ENCODE peak calls at places on chromosomes 7 and 10, in six cellular contexts. R is dorsolateral prefrontal cortex, V is psoas muscle, Q is heart right ventricle, F is AG04450, J is Panc1. B is an unnamed sample. For H3K27me3, the result is how much of the 10 kb centered on the place peaks cover.

GRCh38 chr10:130300608-130301025 is 164.4 kb downstream of the GLRX3 start:
- DNase-seq in R (no peak), V (no peak), Q (no peak), F (no peak), J (no peak), B (no peak)

GRCh38 chr7:93601363-93601762 is 26.8 kb upstream of the CALCR start:
- DNase-seq in R (no peak), V (no peak), Q (no peak), F (no peak), J (no peak), B (no peak)

GRCh38 chr7:120931243-120931642 is 19.3 kb upstream of the ING3 start:
- DNase-seq in R (no peak), V (no peak), Q (no peak), F (no peak), J (no peak), B (no peak)

GRCh38 chr10:86718556-86718955 is 37.9 kb upstream of the BMPR1A start:
- DNase-seq in R (no peak), V (no peak), Q (no peak), F (no peak), J (no peak), B (no peak)

GRCh38 chr10:111705026-111705425 is 478.5 kb downstream of the GPAM start:
- DNase-seq in R (no peak), V (no peak), Q (no peak), F (no peak), J (no peak), B (peak)

GRCh38 chr7:126436213-126436868 is 816.4 kb downstream of the GRM8 start:
- DNase-seq in R (no peak), V (no peak), Q (no peak), F (no peak), J (no peak), B (no peak)

GRCh38 chr7:24756545-24756988 is 697 bp downstream of the GSDME start:
- DNase-seq in R (no peak), V (peak), Q (no peak), F (no peak), J (no peak), B (no peak)

GRCh38 chr7:753190-753589 is 26.1 kb upstream of the PRKAR1B start:
- DNase-seq in R (no peak), V (no peak), Q (no peak), F (no peak), J (no peak), B (no peak)

GRCh38 chr10:113058175-113058961 is 108.3 kb downstream of the TCF7L2 start:
- DNase-seq in R (no peak), V (no peak), Q (no peak), F (peak), J (no peak), B (no peak)

GRCh38 chr10:112471878-112472487 is 25.0 kb downstream of the VTI1A start:
- DNase-seq in R (no peak), V (no peak), Q (no peak), F (peak), J (peak), B (no peak)

GRCh38 chr10:44922826-44923545 is 11.8 kb downstream of the TMEM72 start:
- DNase-seq in R (no peak), V (no peak), Q (no peak), F (no peak), J (no peak), B (no peak)

DNA sequence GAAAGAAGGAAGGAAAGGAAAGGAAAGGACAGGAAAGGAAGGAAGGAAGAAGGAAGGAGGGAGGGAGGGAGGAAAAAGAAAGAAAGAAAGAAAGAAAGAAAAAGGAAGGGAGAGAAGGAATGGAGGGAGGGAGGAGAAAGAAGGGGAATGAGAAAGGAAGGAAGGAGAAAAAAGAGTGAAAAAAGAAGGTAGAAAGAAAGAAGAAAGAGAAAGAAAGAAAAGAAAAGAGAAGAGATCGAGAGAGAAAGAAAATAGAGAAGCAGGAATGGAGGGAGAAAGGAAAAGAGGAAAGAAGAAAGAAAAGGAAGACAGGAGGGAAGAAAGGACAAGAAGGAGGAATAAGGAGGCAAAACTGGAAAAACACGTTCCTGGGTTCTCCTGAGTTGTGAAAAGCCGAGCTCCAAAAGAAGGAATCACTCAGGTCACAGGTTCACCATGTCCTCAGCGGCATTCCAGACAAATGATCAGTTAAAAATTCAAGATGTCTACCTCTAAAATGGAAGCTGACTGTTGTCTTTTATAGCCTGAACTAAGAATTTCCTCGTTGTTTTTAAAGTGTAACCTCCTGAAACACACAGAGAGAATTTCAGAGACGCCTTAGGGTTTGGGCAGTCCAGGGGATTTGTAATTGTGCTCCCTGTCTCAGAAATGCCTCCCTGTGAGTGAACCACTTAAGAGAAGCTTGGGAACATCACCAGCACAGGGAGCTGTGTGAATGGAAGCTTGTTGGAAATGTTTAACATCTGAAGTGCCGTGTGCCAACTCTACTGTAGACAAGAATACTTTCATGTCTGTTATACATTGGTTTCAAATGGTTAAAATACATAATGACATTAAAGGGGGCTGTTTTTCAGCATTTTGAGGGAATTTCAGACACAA is 80.7 kb downstream of the INHBA start:
- DNase-seq in R (no peak), V (no peak), Q (no peak), F (no peak), J (no peak), B (no peak)
- TF ChIP-seq CTCF in R (no peak), V (no peak), Q (no peak), F (no peak), J (no peak), B (no peak)

GRCh38 chr7:157490465-157490912 is 153.7 kb downstream of the DNAJB6 start:
- DNase-seq in R (no peak), V (no peak), Q (no peak), F (no peak), J (peak), B (no peak)
- H3K4me3 ChIP-seq in R (no peak), V (no peak), Q (no peak), F (no peak), J (no peak), B (no peak)

DNA sequence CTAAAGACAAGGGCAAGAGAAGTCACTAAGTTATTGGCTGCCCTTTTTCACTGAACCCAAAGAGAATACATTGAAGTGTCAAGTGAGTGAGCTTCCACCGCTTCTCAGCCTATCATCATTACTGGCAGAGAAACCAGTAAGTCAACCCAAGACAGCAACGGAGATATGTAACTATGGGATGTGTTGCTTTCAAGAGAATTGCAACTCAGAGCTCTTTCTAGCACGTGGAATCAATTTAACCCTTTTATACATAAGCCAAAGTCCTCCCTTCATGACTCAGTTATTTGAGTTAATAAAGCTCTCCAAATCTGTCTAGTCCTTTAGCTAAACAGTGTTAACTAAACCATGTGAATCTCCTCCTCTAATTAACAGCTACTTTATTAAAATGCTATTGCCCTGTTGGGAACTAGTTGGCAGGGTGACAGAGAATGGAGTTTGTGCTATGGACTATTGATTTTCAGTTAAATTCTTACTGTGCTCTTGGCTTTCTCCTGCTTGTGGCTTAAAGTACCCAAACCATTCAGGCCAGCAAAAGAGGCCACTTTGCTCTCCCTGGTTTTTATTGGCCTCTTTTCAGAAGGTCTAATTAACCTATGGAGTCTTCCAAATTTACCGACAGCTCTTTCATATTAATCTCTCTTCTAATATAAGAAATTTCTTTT is 287.7 kb downstream of the NRG3 start:
- DNase-seq in R (no peak), V (no peak), Q (no peak), F (no peak), J (no peak), B (no peak)
- H3K27me3 ChIP-seq in R (under half), V (under half), Q (under half), F (under half), J (under half), B (under half)

GRCh38 chr7:130996205-130996840 is 262.3 kb upstream of the KLF14 start:
- DNase-seq in R (no peak), V (no peak), Q (no peak), F (no peak), J (no peak), B (no peak)
- TF ChIP-seq CTCF in R (no peak), V (no peak), Q (no peak), F (peak), J (no peak), B (peak)

DNA sequence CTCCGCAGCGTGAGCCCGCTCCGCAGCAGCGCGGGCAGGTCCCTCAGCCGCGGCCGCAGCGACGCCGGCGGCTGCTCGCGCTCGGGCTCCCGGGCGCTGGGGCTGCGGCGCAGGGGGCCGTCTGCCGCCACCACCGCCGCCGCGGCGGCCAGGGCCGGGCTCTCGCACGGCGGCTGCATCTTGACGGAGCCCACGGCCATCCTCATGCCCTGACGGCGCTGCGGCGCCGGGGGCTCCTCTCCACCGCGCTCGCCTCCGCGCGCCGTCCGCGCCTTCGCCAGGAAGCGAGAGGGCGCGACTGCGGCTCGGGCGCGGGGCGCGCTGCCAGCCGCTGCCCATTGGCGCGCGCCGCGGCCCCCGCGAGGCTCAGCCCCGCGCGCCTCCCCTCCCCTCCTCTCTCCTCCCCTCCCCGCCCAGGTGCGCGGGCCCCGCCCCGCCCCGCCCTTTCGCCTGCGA is at the start of gene RAPGEF5:
- DNase-seq in R (no peak), V (no peak), Q (no peak), F (no peak), J (no peak), B (no peak)
- H3K4me3 ChIP-seq in R (peak), V (peak), Q (peak), F (peak), J (peak), B (no peak)

GRCh38 chr7:7653568-7654187 is 13.1 kb downstream of the UMAD1 start:
- DNase-seq in R (no peak), V (no peak), Q (no peak), F (no peak), J (no peak), B (no peak)
- H3K27me3 ChIP-seq in R (under half), V (under half), Q (under half), F (under half), J (under half), B (under half)

GRCh38 chr7:98027342-98028033 is 37.5 kb upstream of the OCM2 start:
- DNase-seq in R (no peak), V (no peak), Q (no peak), F (no peak), J (no peak), B (no peak)
- TF ChIP-seq CTCF in R (no peak), V (no peak), Q (no peak), F (no peak), J (no peak), B (no peak)